ENCODE peak calls at places on chromosomes 3 and 15, in six cellular contexts. U is pancreas, Q is cardiac muscle cell, K is heart right ventricle, D is kidney, N is fibroblast of lung. V is an unnamed sample.

GRCh38 chr3:11186771-11187170 is 32.5 kb downstream of the HRH1 start:
- DNase-seq in D (no peak), Q (no peak), N (peak; percentile 24), K (no peak), U (no peak), V (no peak)

GRCh38 chr3:193997228-193998192 is 138.4 kb upstream of the HES1 start:
- DNase-seq in N (peak; percentile 36), Q (no peak), D (no peak), U (no peak), K (peak; percentile 48), V (no peak)

GRCh38 chr3:190384241-190384863 is 3.6 kb upstream of the CLDN16 start:
- DNase-seq in K (no peak), D (no peak), U (peak; percentile 14), Q (peak; percentile 60), N (peak; percentile 61), V (peak; percentile 83)

GRCh38 chr15:63826513-63826912 is 7.2 kb downstream of the HERC1 start:
- DNase-seq in D (no peak), U (no peak), K (no peak), Q (peak; percentile 60), N (no peak), V (no peak)

GRCh38 chr3:49020335-49021212 is 1.3 kb upstream of the NDUFAF3 start:
- DNase-seq in N (no peak), D (peak; percentile 90), U (peak; percentile 75), K (peak; percentile 62), Q (no peak), V (peak; percentile 63)

GRCh38 chr3:125165189-125165947 is 47.2 kb downstream of the SLC12A8 start:
- DNase-seq in N (peak; percentile 40), Q (peak; percentile 72), K (peak; percentile 50), D (no peak), U (no peak), V (peak; percentile 47)

GRCh38 chr15:60212536-60212935 is 185.2 kb downstream of the ANXA2 start:
- DNase-seq in K (no peak), U (no peak), D (no peak), Q (peak; percentile 7), N (peak; percentile 9), V (no peak)

GRCh38 chr3:16885948-16886683 is 1.4 kb downstream of the PLCL2 start:
- DNase-seq in U (no peak), N (no peak), D (no peak), Q (peak; percentile 56), K (no peak), V (no peak)

GRCh38 chr15:87201986-87202385 is 1054.6 kb downstream of the NTRK3 start:
- DNase-seq in K (no peak), N (no peak), U (no peak), Q (no peak), D (no peak), V (no peak)

GRCh38 chr3:29871087-29871486 is 590.2 kb downstream of the RBMS3 start:
- DNase-seq in N (no peak), U (no peak), K (no peak), Q (no peak), D (no peak), V (no peak)

GRCh38 chr3:11568503-11569155 is 75.1 kb downstream of the VGLL4 start:
- DNase-seq in Q (peak; percentile 92), U (no peak), N (peak; percentile 97), D (peak; percentile 89), K (peak; percentile 68), V (no peak)

GRCh38 chr3:64908292-64908691 is 220.5 kb upstream of the ADAMTS9 start:
- DNase-seq in K (no peak), U (no peak), N (no peak), Q (no peak), D (no peak), V (no peak)

GRCh38 chr3:53493997-53494791 is at the start of gene CACNA1D:
- DNase-seq in Q (peak; percentile 6), N (peak; percentile 11), K (no peak), D (peak; percentile 85), U (peak; percentile 80), V (peak; percentile 87)

GRCh38 chr15:72536506-72536905 is 62.4 kb downstream of the ARIH1 start:
- DNase-seq in K (no peak), N (peak; percentile 16), Q (no peak), U (no peak), D (no peak), V (no peak)

GRCh38 chr15:64351265-64351664 is 4.7 kb downstream of the CSNK1G1 start:
- DNase-seq in N (peak; percentile 29), K (no peak), Q (peak; percentile 22), D (no peak), U (no peak), V (no peak)

GRCh38 chr3:63167113-63167512 is 111.0 kb upstream of the SYNPR start:
- DNase-seq in K (no peak), U (no peak), Q (no peak), D (no peak), N (no peak), V (no peak)

GRCh38 chr3:196055683-196056270 is 26.1 kb downstream of the TFRC start:
- DNase-seq in Q (peak; percentile 21), U (no peak), D (no peak), K (no peak), N (no peak), V (peak; percentile 55)

GRCh38 chr15:75200765-75201608 is 695 bp upstream of the C15orf39 start:
- DNase-seq in D (peak; percentile 91), K (no peak), Q (no peak), N (peak; percentile 11), U (peak; percentile 88), V (peak; percentile 82)

GRCh38 chr3:126121074-126121473 is 37.1 kb upstream of the SLC41A3 start:
- DNase-seq in K (no peak), U (no peak), D (no peak), Q (no peak), N (no peak), V (no peak)

GRCh38 chr15:63708141-63708772 is 111.1 kb downstream of the FBXL22 start:
- DNase-seq in K (no peak), N (peak; percentile 56), Q (peak; percentile 70), U (no peak), D (no peak), V (no peak)

GRCh38 chr3:150081084-150081483 is 110.4 kb upstream of the PFN2 start:
- DNase-seq in K (no peak), Q (peak; percentile 41), U (no peak), N (peak; percentile 92), D (no peak), V (no peak)

GRCh38 chr15:92155941-92156340 is 237.7 kb upstream of the ST8SIA2 start:
- DNase-seq in U (no peak), D (no peak), Q (no peak), K (no peak), N (no peak), V (no peak)

GRCh38 chr15:100042558-100042957 is 299.2 kb downstream of the ADAMTS17 start:
- DNase-seq in K (no peak), Q (peak; percentile 13), U (no peak), N (peak; percentile 56), D (no peak), V (no peak)

GRCh38 chr3:184524981-184525336 is 36.6 kb upstream of the EPHB3 start:
- DNase-seq in Q (no peak), K (no peak), N (no peak), D (no peak), U (no peak), V (no peak)

GRCh38 chr3:171875923-171876412 is 32.8 kb downstream of the TMEM212 start:
- DNase-seq in D (no peak), U (no peak), Q (peak; percentile 48), N (peak; percentile 93), K (no peak), V (no peak)

GRCh38 chr3:148911597-148911996 is 46.5 kb downstream of the CPA3 start:
- DNase-seq in Q (no peak), K (no peak), D (no peak), U (no peak), N (no peak), V (peak; percentile 38)

GRCh38 chr3:188881954-188882641 is 289.7 kb upstream of the TPRG1 start:
- DNase-seq in Q (peak; percentile 84), U (no peak), N (peak; percentile 98), D (no peak), K (no peak), V (no peak)

GRCh38 chr3:12822725-12823373 is 18.5 kb downstream of the RPL32 start:
- DNase-seq in U (no peak), K (no peak), Q (peak; percentile 48), D (no peak), N (no peak), V (no peak)

GRCh38 chr3:138409171-138409570 is 25.2 kb upstream of the ESYT3 start:
- DNase-seq in K (no peak), Q (no peak), D (no peak), N (no peak), U (no peak), V (no peak)

GRCh38 chr15:39921274-39921638 is 1.2 kb upstream of the GPR176 start:
- DNase-seq in K (no peak), N (no peak), U (no peak), D (no peak), Q (no peak), V (no peak)
- H3K4me3 ChIP-seq in K (peak overlapping the region; percentile 62), N (peak overlapping the region; percentile 84), U (peak overlapping the region; percentile 57), D (peak overlapping the region; percentile 73), Q (peak overlapping the region; percentile 42), V (peak overlapping the region; percentile 88)

GRCh38 chr15:85800460-85801123 is 5.9 kb upstream of the KLHL25 start:
- DNase-seq in Q (peak; percentile 30), D (peak; percentile 84), N (peak; percentile 66), K (peak; percentile 47), U (peak; percentile 93), V (peak; percentile 80)
- TF ChIP-seq CTCF in Q (no peak), D (peak; percentile 36), N (no peak), K (no peak), U (peak; percentile 37), V (peak; percentile 27)

DNA sequence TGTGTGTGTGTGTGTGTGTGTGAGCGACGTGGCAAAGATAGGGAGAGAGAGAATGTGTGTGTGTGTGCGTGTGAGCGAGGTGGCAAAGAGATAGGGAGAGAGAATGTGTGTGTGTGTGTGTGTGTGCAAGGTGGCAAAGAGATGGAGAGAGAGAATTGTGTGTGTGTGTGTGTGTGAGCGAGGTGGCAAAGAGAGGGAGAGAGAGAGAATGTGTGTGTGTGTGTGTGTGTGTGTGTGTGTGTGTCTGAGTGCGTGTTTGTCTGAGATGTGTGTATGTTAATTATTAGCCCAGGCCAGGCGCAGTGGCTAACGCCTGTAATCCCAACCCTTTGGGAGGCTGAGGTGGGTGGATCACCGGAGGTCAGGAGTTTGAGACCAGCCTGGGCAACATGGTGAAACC is 154.6 kb upstream of the RGMA start:
- DNase-seq in Q (no peak), U (no peak), D (no peak), N (no peak), K (no peak), V (no peak)
- H3K9me3 ChIP-seq in Q (no peaks in the 10 kb centered on the region), U (no peaks in the 10 kb centered on the region), D (no peaks in the 10 kb centered on the region), N (no peaks in the 10 kb centered on the region), K (no peaks in the 10 kb centered on the region), V (no peaks in the 10 kb centered on the region)

GRCh38 chr15:88623061-88623460 is 1.9 kb downstream of the AEN start:
- DNase-seq in U (no peak), K (no peak), Q (peak; percentile 49), D (no peak), N (peak; percentile 85), V (no peak)

GRCh38 chr15:88622605-88622975 is 1.4 kb downstream of the AEN start:
- DNase-seq in U (no peak), Q (no peak), D (no peak), N (no peak), K (no peak), V (no peak)

GRCh38 chr15:88624971-88625290 is 3.8 kb downstream of the AEN start:
- DNase-seq in U (no peak), K (no peak), Q (no peak), N (no peak), D (no peak), V (no peak)

GRCh38 chr15:88623632-88624031 is 2.5 kb downstream of the AEN start:
- DNase-seq in D (no peak), U (no peak), Q (no peak), K (no peak), N (no peak), V (no peak)

GRCh38 chr15:88624156-88624970 is 3.2 kb downstream of the AEN start:
- DNase-seq in K (no peak), D (no peak), Q (peak; percentile 73), U (no peak), N (peak; percentile 23), V (no peak)
- H3K4me3 ChIP-seq in K (no peak overlapping the region), D (peak overlapping the region; percentile 7), Q (no peak overlapping the region), U (no peak overlapping the region), N (peak overlapping the region; percentile 87), V (no peak overlapping the region)